ENCODE peak calls at places on chromosomes 6 and 20, in six cellular contexts. T is CD8-positive, alpha-beta T cell; V is OCI-LY7; P is A673; S is H1; M is left ventricle myocardium inferior. J is an unnamed sample. For H3K36me3, the result is how much of the 10 kb centered on the place peaks cover.

GRCh38 chr6:146913842-146914562 is 290.2 kb upstream of the STXBP5 start:
- DNase-seq in T (no peak), V (no peak), P (peak), S (peak), M (peak), J (peak)

GRCh38 chr20:23187759-23188158 is 101.6 kb upstream of the CD93 start:
- DNase-seq in T (no peak), V (no peak), P (no peak), S (no peak), M (peak), J (peak)

GRCh38 chr6:34044945-34045595 is 100.8 kb downstream of the GRM4 start:
- DNase-seq in T (peak), V (peak), P (no peak), S (no peak), M (no peak), J (no peak)

GRCh38 chr6:34301408-34301807 is 52.6 kb upstream of the SMIM29 start:
- DNase-seq in T (no peak), V (no peak), P (peak), S (no peak), M (peak), J (peak)

GRCh38 chr6:159104931-159105330 is 60.1 kb upstream of the TAGAP start:
- DNase-seq in T (peak), V (peak), P (no peak), S (no peak), M (no peak), J (no peak)

GRCh38 chr20:51365670-51366069 is 176.8 kb downstream of the NFATC2 start:
- DNase-seq in T (no peak), V (no peak), P (no peak), S (no peak), M (no peak), J (no peak)

GRCh38 chr6:90914312-90914711 is 327.4 kb upstream of the MAP3K7 start:
- DNase-seq in T (no peak), V (no peak), P (no peak), S (no peak), M (no peak), J (no peak)

GRCh38 chr6:73516712-73517489 is 3.9 kb downstream of the EEF1A1 start:
- DNase-seq in T (no peak), V (peak), P (peak), S (no peak), M (no peak), J (no peak)

GRCh38 chr20:40524071-40524470 is 165.0 kb downstream of the MAFB start:
- DNase-seq in T (no peak), V (no peak), P (no peak), S (no peak), M (no peak), J (no peak)

GRCh38 chr6:125781307-125781868 is 9.4 kb upstream of the NCOA7 start:
- DNase-seq in T (peak), V (no peak), P (peak), S (no peak), M (no peak), J (no peak)

GRCh38 chr20:57481281-57481711 is 43.6 kb downstream of the CTCFL start:
- DNase-seq in T (no peak), V (peak), P (no peak), S (no peak), M (no peak), J (peak)

GRCh38 chr6:101011165-101011564 is 130.0 kb upstream of the ASCC3 start:
- DNase-seq in T (no peak), V (peak), P (no peak), S (no peak), M (no peak), J (no peak)

GRCh38 chr6:3870528-3870925 is 21.4 kb downstream of the FAM50B start:
- DNase-seq in T (no peak), V (no peak), P (no peak), S (no peak), M (no peak), J (no peak)

GRCh38 chr6:13538084-13538483 is 36.3 kb upstream of the SIRT5 start:
- DNase-seq in T (no peak), V (peak), P (peak), S (no peak), M (no peak), J (no peak)

GRCh38 chr6:161618816-161619454 is 345.1 kb upstream of the AGPAT4 start:
- DNase-seq in T (no peak), V (peak), P (peak), S (no peak), M (peak), J (no peak)

GRCh38 chr6:33949877-33950831 is 146.4 kb upstream of the MLN start:
- DNase-seq in T (no peak), V (peak), P (no peak), S (no peak), M (no peak), J (no peak)

GRCh38 chr20:3161316-3162079 is 1.8 kb upstream of the FASTKD5 start:
- DNase-seq in T (no peak), V (no peak), P (no peak), S (no peak), M (no peak), J (no peak)

GRCh38 chr20:10524643-10525042 is 89.5 kb downstream of the SLX4IP start:
- DNase-seq in T (no peak), V (no peak), P (no peak), S (no peak), M (no peak), J (no peak)

GRCh38 chr20:58408603-58409246 is 19.7 kb downstream of the VAPB start:
- DNase-seq in T (no peak), V (peak), P (peak), S (no peak), M (no peak), J (no peak)

GRCh38 chr20:5735845-5736530 is 14.2 kb upstream of the SHLD1 start:
- DNase-seq in T (no peak), V (no peak), P (peak), S (no peak), M (no peak), J (no peak)

GRCh38 chr20:5741089-5741488 is 9.1 kb upstream of the SHLD1 start:
- DNase-seq in T (no peak), V (no peak), P (peak), S (no peak), M (no peak), J (no peak)

GRCh38 chr20:5731753-5732366 is 18.3 kb upstream of the SHLD1 start:
- DNase-seq in T (no peak), V (no peak), P (no peak), S (no peak), M (no peak), J (no peak)

GRCh38 chr20:5734559-5735137 is 15.6 kb upstream of the SHLD1 start:
- DNase-seq in T (no peak), V (no peak), P (no peak), S (no peak), M (no peak), J (no peak)

DNA sequence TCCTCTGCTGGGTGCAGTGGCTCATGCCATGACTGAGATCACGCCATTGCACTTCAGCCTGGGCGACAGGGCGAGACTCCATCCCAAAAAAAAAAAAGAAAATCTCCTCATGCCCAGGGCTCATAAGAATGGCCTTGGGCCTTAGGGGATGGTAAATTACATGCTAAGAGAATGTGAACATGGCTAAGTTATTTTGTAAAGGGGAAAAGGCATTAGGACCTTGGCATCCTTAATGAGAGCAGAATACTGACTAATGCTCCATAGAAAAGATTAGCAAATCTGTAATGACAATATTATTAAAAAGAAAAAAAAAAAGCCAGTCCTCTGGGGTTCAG is 12.6 kb upstream of the SHLD1 start:
- DNase-seq in T (no peak), V (no peak), P (no peak), S (no peak), M (no peak), J (no peak)
- H3K27ac ChIP-seq in T (peak), V (peak), P (no peak), S (no peak), M (no peak), J (no peak)

DNA sequence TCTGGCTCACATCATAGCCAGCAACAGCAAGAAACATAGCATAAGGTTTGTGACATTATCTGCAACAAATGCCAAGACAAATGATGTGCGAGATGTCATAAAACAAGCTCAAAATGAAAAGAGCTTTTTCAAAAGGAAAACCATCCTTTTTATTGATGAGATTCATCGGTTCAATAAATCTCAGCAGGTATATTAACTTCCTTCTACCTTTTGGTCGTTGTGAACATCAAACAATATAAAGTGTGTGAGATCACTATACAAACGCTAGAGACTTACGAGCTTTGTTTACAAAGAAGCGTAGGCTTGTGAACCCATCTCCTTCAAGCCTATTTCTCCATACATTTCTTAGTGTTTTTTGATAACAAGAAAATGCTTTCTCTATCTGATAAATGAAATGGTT is 3.5 kb downstream of the WRNIP1 start:
- DNase-seq in T (no peak), V (no peak), P (no peak), S (no peak), M (no peak), J (no peak)
- H3K36me3 ChIP-seq in T (under half), V (half or more), P (under half), S (under half), M (under half), J (under half)

GRCh38 chr6:71851214-71851613 is 35.1 kb upstream of the RIMS1 start:
- DNase-seq in T (no peak), V (no peak), P (no peak), S (no peak), M (no peak), J (no peak)

GRCh38 chr6:71852951-71853350 is 33.4 kb upstream of the RIMS1 start:
- DNase-seq in T (no peak), V (no peak), P (no peak), S (no peak), M (no peak), J (no peak)

DNA sequence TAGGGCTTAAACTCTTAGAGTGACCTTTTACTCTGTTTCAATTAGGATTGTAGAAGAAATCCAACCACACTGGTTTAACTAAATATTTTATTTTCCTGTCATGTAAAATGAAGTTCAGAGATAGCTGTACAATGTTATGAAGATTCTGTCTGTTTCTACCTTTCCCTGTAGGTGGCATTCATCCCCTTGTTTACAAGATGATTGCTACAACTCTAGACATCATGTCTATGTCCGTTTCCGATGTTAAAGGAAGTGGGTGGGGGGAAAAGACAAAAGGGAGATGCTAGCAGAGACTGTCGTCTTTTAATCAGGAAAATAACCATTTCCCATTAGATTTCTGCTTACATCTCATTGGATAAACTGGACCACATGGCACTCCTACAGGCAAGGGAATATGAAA is 30.9 kb upstream of the RIMS1 start:
- DNase-seq in T (no peak), V (peak), P (peak), S (no peak), M (no peak), J (no peak)
- TF ChIP-seq CTCF in T (no peak), V (peak), P (peak), S (no peak), M (no peak), J (no peak)

DNA sequence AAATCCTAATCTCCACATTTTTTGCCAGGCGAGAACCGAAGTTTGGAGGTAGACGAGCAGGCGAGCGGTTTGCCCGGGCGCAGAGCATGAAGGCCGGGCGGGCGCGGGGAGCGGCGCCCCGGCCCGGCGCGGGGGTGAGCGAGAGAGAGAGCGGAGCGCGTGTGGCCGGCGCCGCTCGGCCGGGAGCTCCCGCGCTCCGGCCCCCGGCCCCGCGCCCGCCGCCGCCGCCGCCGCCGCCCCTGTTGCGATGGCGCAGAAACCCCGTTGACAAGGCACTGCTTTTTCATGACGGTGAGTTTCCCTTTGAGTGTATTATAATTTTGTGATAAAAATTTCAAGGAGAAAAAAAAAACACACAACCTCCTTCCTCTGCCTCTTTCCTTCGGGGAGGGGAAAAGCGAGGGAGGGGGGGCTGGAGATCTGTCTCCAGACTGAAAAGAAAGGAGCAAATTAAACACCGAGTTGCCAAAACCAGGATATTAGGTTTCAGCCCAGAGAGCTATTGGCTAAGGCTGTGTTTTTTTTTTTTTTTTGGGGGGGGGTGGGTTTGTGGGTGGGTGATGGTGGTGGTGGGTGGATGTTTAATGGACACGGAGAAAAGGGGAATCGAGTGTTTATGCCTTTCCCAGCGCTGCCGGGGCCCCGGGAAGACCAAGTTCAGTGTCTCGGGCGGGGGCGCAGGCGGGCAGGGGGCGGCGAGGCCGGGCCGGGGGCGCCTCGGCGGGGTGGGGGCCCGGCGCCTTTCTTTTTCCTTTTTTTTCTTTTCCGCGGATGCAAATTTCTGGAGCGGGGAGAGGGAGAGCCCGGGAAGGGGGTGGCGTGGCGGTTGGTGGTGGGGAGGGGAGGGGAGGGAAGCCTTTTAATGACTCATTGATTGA is at the start of gene BICRAL:
- DNase-seq in T (peak), V (peak), P (peak), S (peak), M (peak), J (no peak)
- H3K27ac ChIP-seq in T (peak), V (peak), P (peak), S (peak), M (peak), J (peak)

DNA sequence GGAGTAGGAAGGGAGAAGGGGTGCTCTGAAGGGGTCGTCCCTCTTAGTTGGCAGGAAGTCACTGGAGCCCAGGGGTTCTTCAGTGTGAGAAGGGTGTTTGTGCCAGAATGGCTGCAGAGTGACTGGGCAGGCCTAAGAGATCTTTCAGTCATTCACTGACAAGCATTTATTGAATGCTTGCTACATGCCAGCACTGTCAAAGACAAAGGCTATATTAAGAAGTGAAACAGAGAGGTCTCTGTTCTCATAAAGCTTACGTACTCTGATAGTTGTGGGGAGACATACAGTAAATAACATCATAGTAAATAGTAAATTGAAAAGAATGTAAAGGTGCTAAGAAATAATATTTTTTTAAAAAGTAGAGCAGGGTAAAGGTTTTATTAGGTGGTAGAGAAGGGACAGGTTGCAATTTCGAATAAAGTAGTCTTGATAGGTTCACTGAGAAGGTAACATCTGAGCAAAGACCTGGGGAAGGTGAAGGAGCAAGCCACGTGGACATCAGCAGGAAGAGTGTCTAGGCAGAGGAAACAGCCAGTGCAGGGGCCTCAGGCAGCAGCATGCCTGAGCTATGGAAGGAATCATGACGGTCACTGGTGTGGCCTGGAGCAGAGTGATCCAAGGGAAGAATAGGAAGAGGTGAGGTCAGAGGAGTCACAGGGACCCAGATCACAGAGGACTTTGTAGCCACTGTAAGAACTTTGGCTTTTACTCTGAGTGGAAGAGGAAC is 36.3 kb upstream of the RNF8 start:
- DNase-seq in T (no peak), V (no peak), P (no peak), S (no peak), M (no peak), J (no peak)
- H3K36me3 ChIP-seq in T (under half), V (under half), P (under half), S (under half), M (half or more), J (half or more)

DNA sequence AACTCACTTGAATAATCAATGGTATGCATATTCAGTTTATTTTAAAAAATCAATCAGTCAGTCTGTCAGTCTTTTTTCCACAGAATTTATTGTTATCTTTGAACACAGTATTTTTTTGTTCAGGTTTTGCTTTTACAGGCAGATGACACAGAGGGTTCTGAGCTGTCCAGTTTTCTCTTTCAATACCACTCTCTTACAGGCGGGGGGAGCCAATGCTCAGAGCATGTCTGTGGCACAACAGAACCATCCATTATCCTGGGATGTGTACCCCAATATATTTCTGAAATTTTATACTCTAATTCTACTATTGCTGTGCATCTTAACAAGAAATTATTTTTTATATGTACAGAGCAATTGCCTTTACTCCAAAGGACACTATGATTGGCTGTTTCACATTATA is 21.2 kb downstream of the ROS1 start:
- DNase-seq in T (no peak), V (no peak), P (no peak), S (no peak), M (no peak), J (no peak)
- TF ChIP-seq CTCF in T (no peak), V (peak), P (no peak), S (peak), M (no peak), J (no peak)

GRCh38 chr6:85115876-85116275 is 334.0 kb upstream of the NT5E start:
- DNase-seq in T (no peak), V (no peak), P (no peak), S (no peak), M (no peak), J (no peak)
- H3K27ac ChIP-seq in T (no peak), V (no peak), P (no peak), S (no peak), M (no peak), J (no peak)

GRCh38 chr20:44502968-44503367 is 18.9 kb downstream of the SERINC3 start:
- DNase-seq in T (no peak), V (no peak), P (no peak), S (no peak), M (no peak), J (no peak)

GRCh38 chr20:44497761-44498160 is 22.1 kb downstream of the TTPAL start:
- DNase-seq in T (no peak), V (no peak), P (no peak), S (no peak), M (no peak), J (no peak)

GRCh38 chr20:44501448-44501847 is 20.4 kb downstream of the SERINC3 start:
- DNase-seq in T (no peak), V (no peak), P (no peak), S (no peak), M (no peak), J (no peak)

GRCh38 chr20:44496976-44497375 is 21.3 kb downstream of the TTPAL start:
- DNase-seq in T (no peak), V (no peak), P (no peak), S (no peak), M (no peak), J (no peak)

DNA sequence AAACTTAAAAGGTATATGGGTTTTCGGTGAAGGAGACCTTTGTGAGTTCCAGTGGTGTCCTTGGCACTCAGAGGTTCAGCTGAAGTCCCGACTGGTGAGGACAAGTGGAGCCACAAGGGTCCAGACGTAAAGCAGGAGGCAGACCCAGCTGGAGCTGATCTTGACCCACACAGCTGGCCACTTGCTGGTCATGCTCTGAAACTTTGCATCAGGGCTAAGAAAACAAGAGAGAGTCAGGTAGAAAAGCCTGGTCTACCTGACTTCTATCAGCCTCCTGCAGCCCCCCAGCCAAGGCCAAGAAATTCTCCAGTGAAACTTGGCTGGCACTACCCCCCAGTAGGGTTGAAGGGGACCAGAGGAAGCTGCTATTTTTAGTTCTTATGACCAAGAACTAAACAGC is 21.6 kb downstream of the SERINC3 start:
- DNase-seq in T (no peak), V (no peak), P (no peak), S (no peak), M (no peak), J (no peak)
- H3K36me3 ChIP-seq in T (half or more), V (half or more), P (half or more), S (under half), M (half or more), J (half or more)

GRCh38 chr6:40535784-40536380 is 51.3 kb downstream of the LRFN2 start:
- DNase-seq in T (no peak), V (no peak), P (no peak), S (no peak), M (no peak), J (no peak)

GRCh38 chr6:40538556-40538955 is 48.6 kb downstream of the LRFN2 start:
- DNase-seq in T (no peak), V (no peak), P (no peak), S (no peak), M (no peak), J (no peak)

GRCh38 chr6:40537446-40537845 is 49.7 kb downstream of the LRFN2 start:
- DNase-seq in T (no peak), V (no peak), P (no peak), S (no peak), M (no peak), J (no peak)

GRCh38 chr6:40535105-40535783 is 51.9 kb downstream of the LRFN2 start:
- DNase-seq in T (no peak), V (no peak), P (no peak), S (no peak), M (no peak), J (no peak)

GRCh38 chr6:40536442-40536841 is 50.7 kb downstream of the LRFN2 start:
- DNase-seq in T (no peak), V (no peak), P (peak), S (no peak), M (no peak), J (no peak)
- TF ChIP-seq CTCF in T (no peak), V (no peak), P (peak), S (peak), M (peak), J (no peak)

J was measured in ascending aorta.